ENCODE peak calls at places on chromosome 1, in ten cellular contexts. One of them, this sample, is unnamed.

GRCh38 chr1:67500413-67500959 is 70.3 kb upstream of the SERBP1 start:
- DNase-seq in GM10248: peak
- DNase-seq in WTC11: peak
- DNase-seq in PC-3: peak
- DNase-seq in pancreas: peak
- DNase-seq in activated CD8-positive, alpha-beta T cell treated with anti-CD3 and anti-CD28 coated beads for 36 hours: peak
- DNase-seq in endothelial cell: peak
- DNase-seq in neural progenitor cell: peak
- DNase-seq in body of pancreas: peak
- DNase-seq in cardiac fibroblast: peak
- DNase-seq in this sample: peak

GRCh38 chr1:94863919-94864318 is 43.8 kb downstream of the SLC44A3 start:
- DNase-seq in cardiac fibroblast: peak
- DNase-seq in endothelial cell: no peak
- DNase-seq in GM10248: no peak
- DNase-seq in PC-3: peak
- DNase-seq in WTC11: no peak
- DNase-seq in neural progenitor cell: no peak
- DNase-seq in pancreas: peak
- DNase-seq in body of pancreas: peak
- DNase-seq in activated CD8-positive, alpha-beta T cell treated with anti-CD3 and anti-CD28 coated beads for 36 hours: no peak
- DNase-seq in this sample: peak

GRCh38 chr1:2972879-2973575 is 48.2 kb upstream of the ACTRT2 start:
- DNase-seq in pancreas: peak
- DNase-seq in activated CD8-positive, alpha-beta T cell treated with anti-CD3 and anti-CD28 coated beads for 36 hours: no peak
- DNase-seq in cardiac fibroblast: no peak
- DNase-seq in PC-3: no peak
- DNase-seq in WTC11: no peak
- DNase-seq in neural progenitor cell: no peak
- DNase-seq in endothelial cell: no peak
- DNase-seq in GM10248: no peak
- DNase-seq in body of pancreas: no peak
- DNase-seq in this sample: no peak

GRCh38 chr1:59445040-59445439 is 148.1 kb downstream of the FGGY start:
- DNase-seq in body of pancreas: no peak
- DNase-seq in pancreas: no peak
- DNase-seq in cardiac fibroblast: peak
- DNase-seq in WTC11: no peak
- DNase-seq in activated CD8-positive, alpha-beta T cell treated with anti-CD3 and anti-CD28 coated beads for 36 hours: no peak
- DNase-seq in endothelial cell: no peak
- DNase-seq in PC-3: peak
- DNase-seq in neural progenitor cell: no peak
- DNase-seq in GM10248: no peak
- DNase-seq in this sample: peak

GRCh38 chr1:19081218-19081893 is 124.9 kb upstream of the IFFO2 start:
- DNase-seq in GM10248: no peak
- DNase-seq in cardiac fibroblast: peak
- DNase-seq in WTC11: no peak
- DNase-seq in body of pancreas: no peak
- DNase-seq in neural progenitor cell: no peak
- DNase-seq in pancreas: no peak
- DNase-seq in endothelial cell: no peak
- DNase-seq in activated CD8-positive, alpha-beta T cell treated with anti-CD3 and anti-CD28 coated beads for 36 hours: no peak
- DNase-seq in PC-3: peak
- DNase-seq in this sample: no peak

GRCh38 chr1:96355961-96356360 is 365.6 kb upstream of the PTBP2 start:
- DNase-seq in pancreas: no peak
- DNase-seq in activated CD8-positive, alpha-beta T cell treated with anti-CD3 and anti-CD28 coated beads for 36 hours: no peak
- DNase-seq in endothelial cell: no peak
- DNase-seq in body of pancreas: no peak
- DNase-seq in WTC11: no peak
- DNase-seq in neural progenitor cell: no peak
- DNase-seq in PC-3: no peak
- DNase-seq in cardiac fibroblast: no peak
- DNase-seq in GM10248: no peak
- DNase-seq in this sample: no peak

GRCh38 chr1:219518168-219518905 is 94.6 kb downstream of the ZC3H11B start:
- DNase-seq in PC-3: peak
- DNase-seq in WTC11: no peak
- DNase-seq in endothelial cell: no peak
- DNase-seq in neural progenitor cell: no peak
- DNase-seq in activated CD8-positive, alpha-beta T cell treated with anti-CD3 and anti-CD28 coated beads for 36 hours: no peak
- DNase-seq in GM10248: no peak
- DNase-seq in cardiac fibroblast: peak
- DNase-seq in pancreas: no peak
- DNase-seq in body of pancreas: no peak
- DNase-seq in this sample: peak

GRCh38 chr1:39331647-39332046 is 127.2 kb downstream of the MACF1 start:
- DNase-seq in pancreas: no peak
- DNase-seq in cardiac fibroblast: no peak
- DNase-seq in PC-3: no peak
- DNase-seq in body of pancreas: no peak
- DNase-seq in neural progenitor cell: no peak
- DNase-seq in WTC11: no peak
- DNase-seq in endothelial cell: no peak
- DNase-seq in activated CD8-positive, alpha-beta T cell treated with anti-CD3 and anti-CD28 coated beads for 36 hours: no peak
- DNase-seq in GM10248: no peak
- DNase-seq in this sample: no peak

GRCh38 chr1:186670279-186670964 is 9.8 kb downstream of the PTGS2 start:
- DNase-seq in body of pancreas: no peak
- DNase-seq in PC-3: no peak
- DNase-seq in WTC11: no peak
- DNase-seq in neural progenitor cell: no peak
- DNase-seq in pancreas: no peak
- DNase-seq in activated CD8-positive, alpha-beta T cell treated with anti-CD3 and anti-CD28 coated beads for 36 hours: no peak
- DNase-seq in cardiac fibroblast: no peak
- DNase-seq in endothelial cell: no peak
- DNase-seq in GM10248: no peak
- DNase-seq in this sample: no peak

GRCh38 chr1:195591917-195592672 is 1016.1 kb downstream of the KCNT2 start:
- DNase-seq in cardiac fibroblast: no peak
- DNase-seq in WTC11: no peak
- DNase-seq in activated CD8-positive, alpha-beta T cell treated with anti-CD3 and anti-CD28 coated beads for 36 hours: no peak
- DNase-seq in PC-3: peak
- DNase-seq in GM10248: no peak
- DNase-seq in neural progenitor cell: no peak
- DNase-seq in body of pancreas: no peak
- DNase-seq in endothelial cell: no peak
- DNase-seq in pancreas: no peak
- DNase-seq in this sample: peak

GRCh38 chr1:38889589-38889988 is 8.2 kb upstream of the GJA9 start:
- DNase-seq in pancreas: no peak
- DNase-seq in PC-3: no peak
- DNase-seq in activated CD8-positive, alpha-beta T cell treated with anti-CD3 and anti-CD28 coated beads for 36 hours: no peak
- DNase-seq in cardiac fibroblast: no peak
- DNase-seq in body of pancreas: no peak
- DNase-seq in WTC11: no peak
- DNase-seq in endothelial cell: no peak
- DNase-seq in GM10248: no peak
- DNase-seq in neural progenitor cell: no peak
- DNase-seq in this sample: no peak

DNA sequence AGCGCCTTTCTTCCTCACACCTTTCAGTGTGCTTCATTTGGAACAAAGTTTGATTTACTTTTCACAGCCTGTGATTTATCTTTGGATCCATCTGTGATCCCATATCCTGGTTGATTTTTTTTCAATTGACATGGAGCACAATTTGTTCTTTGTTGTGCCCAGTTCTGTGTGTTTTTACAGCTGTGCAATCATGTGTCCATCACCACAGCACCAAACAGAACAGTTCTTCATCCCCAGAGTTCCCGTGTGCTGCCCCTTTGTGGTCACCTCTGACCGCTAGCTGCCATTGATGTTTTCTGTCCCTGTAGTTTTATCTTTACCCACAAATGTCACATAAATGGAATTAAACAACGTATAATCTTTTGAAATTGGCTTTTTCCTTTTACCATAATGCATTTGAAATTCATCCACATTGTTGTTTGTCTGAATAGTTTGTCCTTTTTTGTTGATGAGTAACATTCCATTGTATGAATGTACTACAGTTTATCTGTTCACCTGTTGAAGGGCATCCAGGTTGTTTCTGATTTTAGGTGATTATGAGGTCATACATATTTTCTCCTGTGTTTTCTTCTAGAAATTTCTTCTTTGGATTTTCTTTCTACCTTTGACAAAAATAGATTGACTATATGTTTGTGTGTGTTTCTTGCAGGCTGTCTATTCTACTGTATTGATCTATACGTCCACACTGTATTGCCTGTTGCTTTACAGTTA is 17.4 kb downstream of the MIGA1 start:
- DNase-seq in activated CD8-positive, alpha-beta T cell treated with anti-CD3 and anti-CD28 coated beads for 36 hours: no peak
- DNase-seq in GM10248: no peak
- DNase-seq in PC-3: no peak
- DNase-seq in pancreas: no peak
- DNase-seq in WTC11: no peak
- DNase-seq in endothelial cell: peak
- DNase-seq in neural progenitor cell: peak
- DNase-seq in cardiac fibroblast: no peak
- DNase-seq in body of pancreas: no peak
- DNase-seq in this sample: no peak
- TF ChIP-seq CTCF in activated CD8-positive, alpha-beta T cell treated with anti-CD3 and anti-CD28 coated beads for 36 hours: no peak
- TF ChIP-seq CTCF in GM10248: no peak
- TF ChIP-seq CTCF in PC-3: peak
- TF ChIP-seq CTCF in pancreas: no peak
- TF ChIP-seq CTCF in WTC11: no peak
- TF ChIP-seq CTCF in endothelial cell: no peak
- TF ChIP-seq CTCF in neural progenitor cell: peak
- TF ChIP-seq CTCF in cardiac fibroblast: no peak
- TF ChIP-seq CTCF in body of pancreas: no peak
- TF ChIP-seq CTCF in this sample: no peak

DNA sequence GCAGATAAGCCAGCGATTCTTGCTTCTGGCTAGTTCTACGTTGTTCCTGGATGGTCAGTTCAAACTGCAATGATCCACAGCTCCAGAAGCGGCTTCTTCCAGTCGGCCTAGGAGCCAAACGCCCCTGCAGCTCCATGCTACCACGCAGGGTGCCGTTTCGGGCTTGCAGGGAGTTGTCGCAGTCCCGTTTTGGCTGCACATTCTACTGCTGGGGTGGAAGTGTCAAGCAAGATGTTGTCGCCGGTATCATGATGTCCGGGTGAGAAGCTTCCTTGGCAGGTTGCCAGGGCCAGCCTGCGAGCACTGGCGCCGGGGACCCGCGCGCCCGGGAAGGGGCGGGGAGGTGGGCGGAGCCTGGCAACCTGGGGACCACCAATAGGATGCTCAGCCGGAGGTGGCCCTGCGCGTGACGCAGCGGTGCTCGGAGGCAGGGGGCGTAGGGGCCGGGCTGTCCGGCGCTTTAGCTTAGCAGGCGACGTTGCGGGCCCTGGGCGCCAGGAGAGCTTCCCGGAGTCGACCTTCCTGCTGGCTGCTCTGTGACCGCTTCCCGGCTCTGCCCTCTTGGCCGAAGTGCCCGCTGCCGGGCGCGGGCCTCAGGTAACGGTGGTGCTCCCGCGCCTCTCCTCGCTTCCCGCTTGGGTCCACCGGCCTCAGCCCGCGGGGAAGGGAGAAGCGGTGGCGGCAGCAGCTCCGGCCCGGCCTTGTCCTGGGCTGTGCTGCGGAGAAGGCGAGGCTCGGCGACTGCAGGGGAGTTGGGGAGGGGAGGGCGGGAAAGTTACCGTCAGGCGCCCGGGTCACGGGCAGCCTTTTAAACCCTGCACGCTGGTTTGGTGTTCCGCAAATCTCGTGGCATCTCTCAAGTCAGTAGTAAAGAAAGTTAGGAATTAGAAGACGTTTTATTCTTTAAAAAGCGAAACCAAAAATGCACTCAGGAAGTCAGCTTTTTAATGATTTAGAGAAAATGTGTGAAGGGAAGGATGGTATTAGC is at the start of gene SOAT1:
- DNase-seq in GM10248: peak
- DNase-seq in activated CD8-positive, alpha-beta T cell treated with anti-CD3 and anti-CD28 coated beads for 36 hours: peak
- DNase-seq in WTC11: peak
- DNase-seq in cardiac fibroblast: peak
- DNase-seq in PC-3: peak
- DNase-seq in endothelial cell: peak
- DNase-seq in neural progenitor cell: peak
- DNase-seq in body of pancreas: peak
- DNase-seq in pancreas: peak
- DNase-seq in this sample: peak
- TF ChIP-seq CTCF in GM10248: peak
- TF ChIP-seq CTCF in activated CD8-positive, alpha-beta T cell treated with anti-CD3 and anti-CD28 coated beads for 36 hours: no peak
- TF ChIP-seq CTCF in WTC11: no peak
- TF ChIP-seq CTCF in cardiac fibroblast: no peak
- TF ChIP-seq CTCF in PC-3: no peak
- TF ChIP-seq CTCF in endothelial cell: no peak
- TF ChIP-seq CTCF in neural progenitor cell: peak
- TF ChIP-seq CTCF in body of pancreas: peak
- TF ChIP-seq CTCF in pancreas: no peak
- TF ChIP-seq CTCF in this sample: peak

DNA sequence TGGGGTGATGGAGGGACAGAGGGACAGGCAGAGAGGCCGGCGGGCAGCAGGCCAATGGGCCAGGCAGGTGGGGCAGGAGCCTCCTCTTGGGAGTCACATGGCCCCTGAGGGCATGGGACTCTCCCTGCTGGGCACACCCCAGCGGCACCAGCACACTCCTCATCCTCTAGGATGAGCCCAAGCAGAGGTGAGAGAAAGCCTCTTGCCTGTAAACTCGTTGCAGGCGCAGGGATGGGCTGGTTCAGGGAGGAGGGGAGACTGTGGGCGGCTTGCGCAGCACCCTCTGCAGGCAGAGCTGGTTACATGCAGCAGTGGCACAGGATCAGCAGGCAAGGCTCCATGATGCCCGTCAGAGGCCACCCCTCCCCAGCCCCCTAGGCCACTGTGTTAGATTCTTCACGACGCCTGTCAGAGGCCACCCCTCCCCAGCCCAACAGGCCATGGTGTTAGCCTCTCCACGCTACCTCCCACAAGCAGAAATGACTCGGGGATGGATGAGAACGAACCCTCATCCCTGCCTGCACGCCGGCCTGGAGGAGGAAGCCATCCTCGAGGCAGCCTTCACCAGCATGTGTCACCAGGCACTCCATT is 209.7 kb upstream of the VAMP3 start:
- DNase-seq in body of pancreas: no peak
- DNase-seq in endothelial cell: peak
- DNase-seq in GM10248: peak
- DNase-seq in pancreas: no peak
- DNase-seq in activated CD8-positive, alpha-beta T cell treated with anti-CD3 and anti-CD28 coated beads for 36 hours: peak
- DNase-seq in neural progenitor cell: peak
- DNase-seq in cardiac fibroblast: no peak
- DNase-seq in PC-3: no peak
- DNase-seq in WTC11: peak
- DNase-seq in this sample: no peak
- TF ChIP-seq CTCF in body of pancreas: no peak
- TF ChIP-seq CTCF in endothelial cell: peak
- TF ChIP-seq CTCF in GM10248: peak
- TF ChIP-seq CTCF in pancreas: no peak
- TF ChIP-seq CTCF in activated CD8-positive, alpha-beta T cell treated with anti-CD3 and anti-CD28 coated beads for 36 hours: peak
- TF ChIP-seq CTCF in neural progenitor cell: peak
- TF ChIP-seq CTCF in cardiac fibroblast: no peak
- TF ChIP-seq CTCF in PC-3: peak
- TF ChIP-seq CTCF in WTC11: peak
- TF ChIP-seq CTCF in this sample: peak

DNA sequence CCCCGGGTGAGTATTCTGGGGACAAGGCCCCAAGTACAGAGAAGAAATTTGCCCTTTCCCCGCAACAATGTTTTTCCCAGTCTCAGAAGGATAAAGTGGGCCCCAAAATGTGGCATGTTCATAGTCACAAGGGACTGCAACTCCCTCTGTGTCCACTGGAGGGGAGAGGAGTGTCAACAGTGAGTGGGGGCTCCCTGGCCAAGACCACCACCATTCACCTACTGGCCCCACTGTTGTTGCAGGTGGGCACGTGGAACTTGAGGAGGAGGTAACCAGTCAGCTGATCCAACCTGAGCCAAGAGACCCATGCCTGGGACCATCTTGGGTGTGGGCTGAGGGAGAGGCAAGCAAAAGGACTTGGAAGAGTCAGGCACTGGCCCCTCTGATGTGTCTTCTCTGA is 761 bp downstream of the NUDT17 start:
- DNase-seq in GM10248: peak
- DNase-seq in pancreas: no peak
- DNase-seq in body of pancreas: peak
- DNase-seq in PC-3: peak
- DNase-seq in cardiac fibroblast: peak
- DNase-seq in WTC11: peak
- DNase-seq in neural progenitor cell: peak
- DNase-seq in activated CD8-positive, alpha-beta T cell treated with anti-CD3 and anti-CD28 coated beads for 36 hours: peak
- DNase-seq in endothelial cell: peak
- DNase-seq in this sample: peak
- TF ChIP-seq CTCF in GM10248: peak
- TF ChIP-seq CTCF in pancreas: peak
- TF ChIP-seq CTCF in body of pancreas: peak
- TF ChIP-seq CTCF in PC-3: peak
- TF ChIP-seq CTCF in cardiac fibroblast: peak
- TF ChIP-seq CTCF in WTC11: peak
- TF ChIP-seq CTCF in neural progenitor cell: peak
- TF ChIP-seq CTCF in activated CD8-positive, alpha-beta T cell treated with anti-CD3 and anti-CD28 coated beads for 36 hours: peak
- TF ChIP-seq CTCF in endothelial cell: no peak
- TF ChIP-seq CTCF in this sample: peak